ENCODE peak calls at places on chromosomes 5 and 9, in four cellular contexts. A, K, H and V are unnamed samples.

GRCh38 chr9:5884191-5884590 is 6.5 kb upstream of the MLANA start:
- DNase-seq in A (no peak), K (no peak), H (no peak), V (no peak)

GRCh38 chr5:161378701-161379100 is 167.8 kb downstream of the GABRB2 start:
- DNase-seq in A (no peak), K (no peak), H (no peak), V (no peak)

GRCh38 chr5:139639619-139640431 is 8.3 kb upstream of the CXXC5 start:
- DNase-seq in A (no peak), K (no peak), H (peak), V (no peak)

GRCh38 chr9:77456829-77457437 is 191.2 kb downstream of the GNA14 start:
- DNase-seq in A (peak), K (peak), H (peak), V (peak)

GRCh38 chr5:122901346-122901745 is 55.9 kb downstream of the SNX24 start:
- DNase-seq in A (peak), K (no peak), H (no peak), V (no peak)

GRCh38 chr5:170006016-170006415 is 25.7 kb upstream of the INSYN2B start:
- DNase-seq in A (no peak), K (no peak), H (no peak), V (no peak)

GRCh38 chr5:176365663-176366574 is 632 bp downstream of the ARL10 start:
- DNase-seq in A (no peak), K (no peak), H (peak), V (no peak)

GRCh38 chr9:136138566-136138965 is 19.9 kb upstream of the TMEM250 start:
- DNase-seq in A (peak), K (peak), H (peak), V (peak)

GRCh38 chr9:34625087-34625486 is 3.8 kb downstream of the ARID3C start:
- DNase-seq in A (no peak), K (no peak), H (no peak), V (no peak)

GRCh38 chr9:85045271-85045670 is 375.7 kb downstream of the NTRK2 start:
- DNase-seq in A (no peak), K (no peak), H (no peak), V (no peak)

GRCh38 chr5:112933651-112934365 is 11.8 kb upstream of the REEP5 start:
- DNase-seq in A (no peak), K (no peak), H (no peak), V (no peak)

GRCh38 chr9:128096614-128097013 is 28.6 kb downstream of the SLC25A25 start:
- DNase-seq in A (no peak), K (peak), H (no peak), V (no peak)

GRCh38 chr5:111385970-111386831 is 126.1 kb downstream of the STARD4 start:
- DNase-seq in A (no peak), K (no peak), H (peak), V (no peak)
- TF ChIP-seq ELF1 in A (no peak), K (no peak), H (no peak), V (no peak)

GRCh38 chr9:125549465-125550215 is 157.4 kb downstream of the MAPKAP1 start:
- DNase-seq in A (peak), K (no peak), H (no peak), V (no peak)
- TF ChIP-seq ZBTB33 in A (no peak), K (no peak), H (no peak), V (no peak)

GRCh38 chr9:130383350-130383715 is 61.4 kb upstream of the ASS1 start:
- DNase-seq in A (no peak), K (no peak), H (no peak), V (no peak)

GRCh38 chr9:130382636-130383349 is 62.0 kb upstream of the ASS1 start:
- DNase-seq in A (no peak), K (no peak), H (no peak), V (no peak)

GRCh38 chr9:130383979-130384676 is 60.6 kb upstream of the ASS1 start:
- DNase-seq in A (no peak), K (no peak), H (no peak), V (no peak)

GRCh38 chr9:130387398-130387797 is 57.4 kb upstream of the ASS1 start:
- DNase-seq in A (no peak), K (no peak), H (no peak), V (no peak)

DNA sequence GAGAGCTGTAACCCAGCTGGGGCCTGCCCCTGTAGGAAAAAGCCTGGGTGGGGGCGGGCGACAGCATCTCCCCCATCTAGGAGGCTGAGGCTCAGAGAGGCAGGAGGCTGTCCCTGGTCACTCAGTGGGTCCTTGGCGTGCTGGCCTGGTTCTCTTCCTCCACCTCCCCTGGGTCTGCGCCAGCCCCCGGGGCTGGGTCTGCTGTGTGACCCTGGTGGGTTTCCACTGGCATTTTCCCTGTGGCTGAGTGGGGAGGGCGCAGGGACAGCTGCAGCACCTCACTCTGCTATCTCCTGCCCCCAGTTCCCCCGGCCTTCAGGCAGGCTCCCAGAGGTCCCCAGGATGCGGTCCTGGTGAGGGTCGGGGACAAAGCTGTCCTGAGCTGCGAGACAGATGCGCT is 59.5 kb upstream of the ASS1 start:
- DNase-seq in A (no peak), K (no peak), H (no peak), V (no peak)
- TF ChIP-seq ELF1 in A (no peak), K (no peak), H (no peak), V (no peak)

DNA sequence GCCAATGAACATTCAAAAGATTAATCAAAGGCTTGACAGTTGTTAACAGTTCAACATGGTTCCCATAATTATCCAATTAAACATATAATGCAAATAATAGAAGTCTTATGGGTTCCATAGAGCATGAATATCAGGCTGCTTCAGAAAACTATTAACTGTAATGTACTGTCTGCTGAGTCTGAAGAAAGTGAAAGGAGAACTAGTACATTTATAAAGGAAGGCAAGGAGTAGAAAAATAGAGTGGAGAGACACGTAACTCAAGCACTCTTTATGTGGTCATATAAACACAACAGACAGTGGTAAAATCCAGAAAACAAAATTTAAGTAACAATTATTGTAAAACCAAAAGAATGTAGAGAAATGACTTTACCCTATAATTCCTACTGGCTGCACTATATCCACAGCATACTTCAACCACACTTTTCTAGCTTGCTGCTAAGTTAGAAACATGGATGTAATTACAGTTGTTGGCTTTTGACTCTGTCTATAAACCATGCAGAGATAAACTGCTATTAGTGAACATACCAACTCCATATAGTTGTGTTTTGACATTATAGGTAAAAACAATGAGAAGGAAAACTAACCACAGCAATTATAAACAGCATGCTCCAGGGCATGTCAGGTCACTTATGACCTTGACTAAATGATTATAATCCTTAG is 32.7 kb downstream of the NFIB start:
- DNase-seq in A (no peak), K (no peak), H (no peak), V (no peak)
- TF ChIP-seq ZBTB33 in A (no peak), K (no peak), H (no peak), V (no peak)

DNA sequence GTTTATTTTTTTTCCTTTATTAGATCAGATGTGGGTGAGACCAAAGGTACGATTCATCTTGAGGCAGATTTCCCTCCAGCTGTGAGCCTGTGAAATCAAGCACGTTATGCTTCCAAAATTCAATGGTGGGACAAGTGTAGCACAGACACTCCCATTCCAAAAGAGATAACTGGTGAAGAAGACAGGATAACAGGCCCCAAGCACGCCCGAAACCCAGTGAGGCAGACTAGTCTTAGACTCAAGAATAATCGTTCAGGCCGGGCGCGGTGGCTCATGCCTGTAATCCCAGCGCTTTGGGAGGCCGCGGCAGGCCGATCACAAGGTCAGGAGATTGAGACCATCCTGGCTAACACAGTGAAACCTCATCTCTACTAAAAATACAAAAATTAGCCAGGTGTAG is 36.8 kb upstream of the COL5A1 start:
- DNase-seq in A (no peak), K (no peak), H (no peak), V (no peak)
- TF ChIP-seq ELF1 in A (no peak), K (no peak), H (no peak), V (no peak)

DNA sequence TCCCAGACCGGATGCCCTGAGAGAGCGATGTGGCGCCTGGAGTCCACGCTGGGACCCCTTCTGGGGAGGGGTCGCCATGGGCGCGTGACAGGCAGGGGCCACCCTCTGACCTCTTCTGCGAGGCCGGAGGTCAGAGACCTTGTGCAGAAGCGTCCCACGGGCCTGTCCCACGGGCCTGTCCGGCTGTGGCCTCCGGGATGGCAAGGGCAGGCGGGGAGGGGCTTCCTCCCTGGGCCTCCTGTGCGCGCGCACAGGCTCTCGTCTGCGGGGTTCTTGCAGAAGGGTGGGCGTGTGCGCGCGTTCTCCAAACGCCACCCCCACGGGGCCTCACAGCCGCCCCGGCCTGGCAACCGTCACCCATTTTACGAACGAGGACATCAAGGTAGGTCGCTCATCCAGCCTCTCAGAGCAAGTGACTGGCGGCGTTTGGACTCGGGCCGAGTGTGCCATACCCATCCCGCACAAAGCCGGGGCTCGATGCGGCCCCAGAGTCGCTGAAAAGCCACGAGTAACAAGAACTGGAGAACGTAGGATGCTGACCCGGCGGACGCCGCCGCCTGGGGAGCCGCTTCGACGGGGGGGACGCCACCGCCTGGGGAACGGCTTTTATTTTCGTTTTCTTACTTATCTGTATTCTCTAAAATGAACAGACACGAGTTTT is 897 bp downstream of the AHRR start:
- DNase-seq in A (no peak), K (no peak), H (no peak), V (no peak)
- TF ChIP-seq ZBTB33 in A (no peak), K (no peak), H (no peak), V (no peak)

GRCh38 chr5:52898961-52899680 is 90.0 kb upstream of the ITGA2 start:
- DNase-seq in A (no peak), K (no peak), H (no peak), V (no peak)
- TF ChIP-seq ELF1 in A (no peak), K (no peak), H (no peak), V (no peak)

GRCh38 chr9:88932766-88933165 is 58.5 kb upstream of the S1PR3 start:
- DNase-seq in A (no peak), K (peak), H (no peak), V (no peak)
- TF ChIP-seq ZBTB33 in A (no peak), K (no peak), H (no peak), V (no peak)

GRCh38 chr5:15463231-15463630 is 36.7 kb upstream of the FBXL7 start:
- DNase-seq in A (no peak), K (no peak), H (no peak), V (no peak)
- TF ChIP-seq ELF1 in A (no peak), K (no peak), H (no peak), V (no peak)